ENCODE peak calls at places on chromosomes 12 and 14, in five cellular contexts. V is HepG2, W is A549, H is WTC11, T is K562. P is an unnamed sample.

GRCh38 chr14:75051556-75051899 is 261 bp upstream of the MLH3 start:
- DNase-seq in V (no peak), W (no peak), H (no peak), T (no peak), P (no peak)

GRCh38 chr12:51721281-51721940 is 127.1 kb downstream of the FIGNL2 start:
- DNase-seq in V (no peak), W (no peak), H (peak), T (no peak), P (no peak)

GRCh38 chr12:52197371-52198231 is 5.8 kb upstream of the KRT80 start:
- DNase-seq in V (no peak), W (no peak), H (no peak), T (no peak), P (no peak)

GRCh38 chr12:22130671-22131070 is 84.7 kb downstream of the CMAS start:
- DNase-seq in V (no peak), W (no peak), H (no peak), T (no peak), P (no peak)

GRCh38 chr12:76946451-76946850 is 67.6 kb upstream of the CSRP2 start:
- DNase-seq in V (no peak), W (no peak), H (no peak), T (no peak), P (no peak)

GRCh38 chr12:119177724-119178380 is 879 bp upstream of the HSPB8 start:
- DNase-seq in V (no peak), W (no peak), H (no peak), T (no peak), P (no peak)

GRCh38 chr12:71129364-71129763 is 28.4 kb downstream of the TSPAN8 start:
- DNase-seq in V (no peak), W (no peak), H (no peak), T (no peak), P (no peak)

GRCh38 chr14:90384543-90384911 is 12.3 kb upstream of the CALM1 start:
- DNase-seq in V (no peak), W (no peak), H (no peak), T (no peak), P (no peak)

GRCh38 chr12:121287267-121287954 is 9.1 kb downstream of the CAMKK2 start:
- DNase-seq in V (no peak), W (no peak), H (no peak), T (no peak), P (no peak)

GRCh38 chr14:76647699-76648298 is 113.5 kb upstream of the VASH1 start:
- DNase-seq in V (peak), W (peak), H (peak), T (peak), P (no peak)

GRCh38 chr12:127025545-127025944 is 1241.4 kb upstream of the TMEM132C start:
- DNase-seq in V (no peak), W (no peak), H (no peak), T (peak), P (no peak)

GRCh38 chr14:95132732-95133131 is 24.6 kb downstream of the DICER1 start:
- DNase-seq in V (no peak), W (no peak), H (no peak), T (no peak), P (no peak)

GRCh38 chr12:80038062-80038560 is 61.2 kb upstream of the OTOGL start:
- DNase-seq in V (no peak), W (no peak), H (no peak), T (no peak), P (no peak)

GRCh38 chr12:80032967-80033366 is 66.4 kb upstream of the OTOGL start:
- DNase-seq in V (no peak), W (no peak), H (no peak), T (no peak), P (no peak)

GRCh38 chr12:80031229-80031628 is 68.1 kb upstream of the OTOGL start:
- DNase-seq in V (no peak), W (no peak), H (no peak), T (no peak), P (no peak)

DNA sequence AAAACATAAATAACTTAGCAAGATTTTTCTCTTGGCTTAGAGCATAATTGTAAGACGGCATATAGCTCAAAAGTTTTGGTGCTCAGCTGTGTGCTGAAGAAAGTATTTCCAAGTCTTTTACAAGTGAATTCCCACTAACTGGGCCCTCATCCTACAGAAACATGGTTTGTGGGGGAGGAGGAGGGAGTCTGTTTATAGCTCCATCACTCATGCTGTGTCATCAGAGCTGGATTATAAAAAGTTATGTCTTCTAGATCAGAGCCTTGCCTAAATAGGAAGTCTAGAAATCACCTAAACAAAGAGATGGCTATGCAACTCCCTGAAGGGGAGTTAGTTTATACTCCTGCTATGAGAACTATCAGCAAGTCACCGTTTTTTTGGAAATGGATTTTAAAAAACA is 65.9 kb upstream of the OTOGL start:
- DNase-seq in V (no peak), W (no peak), H (no peak), T (no peak), P (no peak)
- TF ChIP-seq ESRRA in V (no peak), W (no peak), H (no peak), T (no peak), P (no peak)

DNA sequence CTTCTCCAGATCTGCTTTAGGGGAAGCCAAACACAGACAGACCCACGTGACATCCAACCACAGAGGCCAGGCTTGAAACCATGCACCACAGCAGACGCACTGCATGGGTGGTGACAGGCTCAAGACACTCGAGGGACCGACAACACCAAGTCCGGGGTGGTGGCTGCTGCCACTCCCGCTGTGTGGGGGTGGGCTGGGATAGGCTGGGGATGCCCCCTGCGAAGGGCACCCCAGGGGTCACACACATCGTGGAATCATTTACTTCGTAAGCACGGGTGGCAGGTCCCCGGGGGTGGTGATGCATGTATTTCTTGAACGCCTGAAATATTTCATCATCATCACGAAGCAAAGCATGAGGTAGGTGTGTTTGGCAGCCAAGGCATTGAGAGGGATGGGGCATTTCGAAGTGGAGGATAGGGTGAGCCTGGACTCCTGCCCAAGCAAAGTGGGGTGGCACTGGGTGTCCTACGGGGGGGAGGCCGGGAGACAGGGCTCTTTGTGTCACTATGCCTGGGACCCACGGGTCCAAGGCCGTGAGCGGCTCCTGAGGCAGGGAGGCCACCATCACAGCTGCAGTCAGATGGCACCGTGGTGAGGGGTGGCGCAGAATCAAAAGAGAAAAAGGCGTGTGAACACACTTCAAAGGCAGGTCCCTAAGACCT is 66.7 kb upstream of the RFLNA start:
- DNase-seq in V (no peak), W (no peak), H (no peak), T (no peak), P (no peak)
- TF ChIP-seq ESRRA in V (no peak), W (no peak), H (no peak), T (no peak), P (no peak)

GRCh38 chr14:101215266-101215665 is 311.7 kb upstream of the RTL1 start:
- DNase-seq in V (no peak), W (no peak), H (no peak), T (no peak), P (no peak)
- TF ChIP-seq ESRRA in V (no peak), W (no peak), H (no peak), T (no peak), P (no peak)

DNA sequence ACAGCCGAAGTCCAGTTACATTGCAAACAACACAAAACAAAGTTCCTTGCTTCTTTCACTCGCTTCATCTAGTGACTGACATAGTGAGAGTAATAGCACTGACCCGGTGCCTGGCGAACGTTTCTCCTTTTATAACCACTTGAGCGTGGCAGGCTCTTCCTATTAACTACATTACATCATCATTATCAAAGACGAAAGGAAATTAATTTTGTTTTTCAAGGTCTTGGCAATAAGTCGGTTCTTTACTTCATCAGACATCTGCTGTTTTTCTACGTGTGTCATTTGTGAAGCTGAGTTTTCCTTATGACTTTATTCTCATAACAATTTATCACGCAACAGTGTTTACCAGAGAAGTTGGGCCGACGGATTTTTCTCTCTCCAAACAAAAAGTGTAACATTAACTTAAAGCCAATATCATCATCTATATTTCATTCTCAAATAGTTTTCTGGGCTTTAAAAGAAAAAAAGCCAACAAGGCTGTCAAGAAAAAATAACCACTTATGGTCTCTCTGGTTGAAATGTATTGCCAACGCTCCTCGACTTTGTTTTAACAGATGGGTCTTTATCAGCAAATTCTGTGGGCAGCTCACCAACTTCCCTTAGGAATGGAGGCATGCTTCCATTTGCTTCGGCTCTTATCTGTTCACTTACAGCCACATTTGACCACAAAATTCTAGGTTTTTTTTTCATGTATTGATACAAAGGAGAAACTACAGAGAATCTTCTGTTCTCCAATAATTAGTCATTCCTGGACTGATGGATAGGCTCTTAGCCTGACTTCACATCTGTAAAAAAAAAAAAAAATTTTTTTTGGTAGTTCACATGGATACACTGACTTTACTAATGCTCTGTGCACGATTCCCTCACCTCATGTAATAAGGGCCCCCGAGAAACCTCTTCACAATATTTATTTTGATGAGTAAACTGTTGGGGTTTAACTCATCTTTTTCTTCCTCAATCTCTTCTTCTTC is 97.1 kb upstream of the CDKN3 start:
- DNase-seq in V (peak), W (no peak), H (no peak), T (no peak), P (no peak)
- TF ChIP-seq ESRRA in V (no peak), W (no peak), H (no peak), T (no peak), P (no peak)